ENCODE peak calls at places on chromosomes 6 and 20, in ten cellular contexts. O, W, G, Z, K, D, P, Y, I and M are unnamed samples.

GRCh38 chr6:87815449-87815848 is 113.4 kb upstream of the AKIRIN2 start:
- DNase-seq in O (no peak), Z (no peak), P (no peak), W (no peak), I (no peak), Y (no peak), D (no peak), G (no peak), K (no peak), M (no peak)

GRCh38 chr20:32686530-32687179 is 12.9 kb upstream of the C20orf203 start:
- DNase-seq in Y (no peak), G (no peak), K (no peak), P (no peak), I (no peak), Z (no peak), O (no peak), D (no peak), W (no peak), M (no peak)

GRCh38 chr20:22429175-22430153 is 154.9 kb downstream of the FOXA2 start:
- DNase-seq in Z (no peak), I (no peak), D (no peak), W (no peak), G (no peak), K (no peak), Y (no peak), P (no peak), O (no peak), M (no peak)

GRCh38 chr20:13571662-13572061 is 67.1 kb downstream of the TASP1 start:
- DNase-seq in D (no peak), Z (no peak), Y (no peak), O (no peak), K (no peak), W (no peak), I (no peak), G (no peak), P (no peak), M (no peak)

GRCh38 chr20:19079536-19080299 is 132.7 kb upstream of the SLC24A3 start:
- DNase-seq in Y (no peak), P (no peak), O (no peak), I (peak), W (no peak), D (no peak), G (peak), K (no peak), Z (no peak), M (no peak)

GRCh38 chr6:41191569-41191968 is 9.4 kb downstream of the TREML2 start:
- DNase-seq in K (peak), Y (no peak), I (peak), Z (no peak), O (peak), G (peak), W (no peak), P (no peak), D (no peak), M (no peak)

GRCh38 chr6:42101186-42101657 is 41.2 kb downstream of the C6orf132 start:
- DNase-seq in Y (no peak), W (no peak), K (no peak), D (no peak), I (no peak), G (peak), O (no peak), P (no peak), Z (no peak), M (no peak)

GRCh38 chr6:133504761-133505160 is 263.6 kb downstream of the EYA4 start:
- DNase-seq in K (no peak), Y (no peak), D (no peak), G (no peak), P (peak), I (peak), W (no peak), O (no peak), Z (no peak), M (no peak)

GRCh38 chr20:11905460-11906150 is 12.1 kb upstream of the BTBD3 start:
- DNase-seq in G (no peak), P (no peak), Z (no peak), Y (no peak), W (no peak), O (no peak), K (peak), D (no peak), I (no peak), M (no peak)

GRCh38 chr6:106470811-106471210 is 110.3 kb downstream of the CRYBG1 start:
- DNase-seq in I (no peak), O (no peak), P (no peak), G (no peak), Y (no peak), Z (no peak), K (no peak), D (no peak), W (no peak), M (no peak)

GRCh38 chr6:2522521-2522920 is 228.2 kb downstream of the MYLK4 start:
- DNase-seq in G (peak), Y (no peak), Z (no peak), I (peak), K (no peak), D (no peak), P (peak), W (no peak), O (no peak), M (no peak)

GRCh38 chr20:9015984-9016324 is 52.9 kb upstream of the PLCB4 start:
- DNase-seq in O (no peak), D (no peak), K (peak), Y (no peak), G (peak), Z (no peak), P (no peak), W (no peak), I (peak), M (no peak)

GRCh38 chr20:34907616-34908469 is 31.4 kb downstream of the ACSS2 start:
- DNase-seq in D (peak), Y (no peak), W (no peak), K (peak), Z (peak), P (peak), G (peak), O (no peak), I (peak), M (no peak)

GRCh38 chr6:166206066-166206465 is 38.4 kb upstream of the TBXT start:
- DNase-seq in W (no peak), P (no peak), D (no peak), G (peak), Z (no peak), O (no peak), I (peak), Y (no peak), K (no peak), M (no peak)

GRCh38 chr6:170020041-170020583 is 268.7 kb downstream of the ERMARD start:
- DNase-seq in I (no peak), O (no peak), P (peak), W (no peak), D (no peak), G (peak), Z (no peak), Y (no peak), K (no peak), M (no peak)

GRCh38 chr20:61924211-61924857 is 141.3 kb downstream of the TAF4 start:
- DNase-seq in Y (no peak), P (no peak), O (no peak), Z (no peak), G (no peak), K (no peak), D (no peak), W (no peak), I (no peak), M (no peak)

GRCh38 chr6:168164462-168165061 is 85.5 kb upstream of the FRMD1 start:
- DNase-seq in W (no peak), K (no peak), P (no peak), Z (no peak), Y (no peak), G (no peak), O (no peak), I (no peak), D (no peak), M (peak)

GRCh38 chr20:24421071-24421470 is 48.4 kb upstream of the SYNDIG1 start:
- DNase-seq in K (no peak), G (no peak), W (no peak), O (no peak), P (no peak), Y (no peak), D (no peak), Z (no peak), I (no peak), M (no peak)

GRCh38 chr6:139159016-139159415 is 24.1 kb downstream of the HECA start:
- DNase-seq in K (no peak), Z (no peak), Y (no peak), I (peak), P (no peak), G (peak), W (no peak), O (no peak), D (no peak), M (no peak)

GRCh38 chr6:31901953-31902643 is at the start of gene ZBTB12:
- DNase-seq in Y (peak), K (peak), D (peak), I (peak), Z (peak), G (peak), W (peak), P (peak), O (peak), M (peak)

GRCh38 chr6:35343092-35343834 is 905 bp downstream of the PPARD start:
- DNase-seq in W (no peak), G (peak), D (peak), K (no peak), P (peak), O (peak), I (peak), Y (no peak), Z (no peak), M (no peak)

GRCh38 chr6:83708970-83709747 is at the start of gene SNAP91:
- DNase-seq in P (no peak), Y (no peak), D (peak), I (no peak), Z (no peak), G (no peak), O (peak), K (peak), W (peak), M (peak)

GRCh38 chr6:52189974-52190373 is 3.8 kb downstream of the IL17A start:
- DNase-seq in P (no peak), G (no peak), Y (no peak), D (no peak), O (no peak), Z (no peak), W (no peak), K (no peak), I (no peak), M (no peak)

GRCh38 chr6:110741517-110741916 is 73.8 kb downstream of the CDK19 start:
- DNase-seq in W (no peak), D (no peak), O (no peak), G (no peak), K (no peak), I (no peak), Y (no peak), P (no peak), Z (no peak), M (no peak)

GRCh38 chr6:136723780-136724179 is 68.5 kb downstream of the MAP3K5 start:
- DNase-seq in P (no peak), W (no peak), K (no peak), Z (no peak), G (no peak), O (peak), I (no peak), Y (peak), D (no peak), M (no peak)

GRCh38 chr6:158207452-158207788 is 39.3 kb downstream of the GTF2H5 start:
- DNase-seq in Y (peak), G (no peak), O (peak), I (peak), W (no peak), D (no peak), P (peak), Z (no peak), K (no peak), M (no peak)

GRCh38 chr20:17480696-17481095 is 50.5 kb downstream of the BFSP1 start:
- DNase-seq in P (no peak), D (no peak), Z (no peak), W (no peak), O (no peak), I (no peak), G (no peak), Y (no peak), K (no peak), M (no peak)

GRCh38 chr6:125794342-125795137 is 3.8 kb downstream of the NCOA7 start:
- DNase-seq in W (no peak), D (no peak), O (no peak), Y (no peak), P (no peak), Z (no peak), I (peak), K (no peak), G (peak), M (no peak)

GRCh38 chr6:74001091-74001490 is 305.1 kb downstream of the CD109 start:
- DNase-seq in K (no peak), Z (no peak), P (no peak), G (no peak), D (no peak), O (no peak), Y (no peak), W (no peak), I (no peak), M (no peak)

GRCh38 chr6:79574636-79575035 is 37.4 kb upstream of the LCA5 start:
- DNase-seq in Y (no peak), W (no peak), I (peak), D (no peak), O (no peak), Z (peak), G (peak), P (peak), K (no peak), M (no peak)

GRCh38 chr20:21033817-21034216 is 72.3 kb downstream of the LINC00237 start:
- DNase-seq in P (no peak), K (no peak), D (no peak), G (no peak), W (no peak), O (no peak), Z (no peak), Y (no peak), I (no peak), M (no peak)

GRCh38 chr20:64176548-64177419 is 12.5 kb downstream of the MYT1 start:
- DNase-seq in Z (no peak), K (no peak), O (no peak), G (no peak), D (no peak), P (no peak), Y (no peak), I (no peak), W (no peak), M (no peak)

GRCh38 chr6:33424855-33425667 is 5.2 kb downstream of the SYNGAP1 start:
- DNase-seq in K (peak), G (no peak), D (no peak), P (no peak), Z (no peak), Y (no peak), I (no peak), W (no peak), O (no peak), M (no peak)

GRCh38 chr20:53581444-53582311 is 12.0 kb downstream of the ZNF217 start:
- DNase-seq in I (no peak), Y (peak), K (no peak), G (no peak), P (no peak), Z (no peak), D (no peak), W (no peak), O (peak), M (no peak)

GRCh38 chr6:44022296-44022661 is 105.0 kb downstream of the MRPL14 start:
- DNase-seq in Y (no peak), P (peak), O (no peak), G (peak), Z (no peak), K (no peak), I (peak), D (no peak), W (no peak), M (no peak)

GRCh38 chr20:45833883-45834796 is 541 bp downstream of the SNX21 start:
- DNase-seq in G (peak), D (peak), P (peak), I (peak), K (peak), W (peak), O (peak), Y (no peak), Z (no peak), M (peak)

GRCh38 chr6:7624781-7625710 is 35.0 kb downstream of the SNRNP48 start:
- DNase-seq in I (no peak), K (peak), W (no peak), P (no peak), D (no peak), Y (no peak), O (no peak), G (no peak), Z (no peak), M (no peak)

DNA sequence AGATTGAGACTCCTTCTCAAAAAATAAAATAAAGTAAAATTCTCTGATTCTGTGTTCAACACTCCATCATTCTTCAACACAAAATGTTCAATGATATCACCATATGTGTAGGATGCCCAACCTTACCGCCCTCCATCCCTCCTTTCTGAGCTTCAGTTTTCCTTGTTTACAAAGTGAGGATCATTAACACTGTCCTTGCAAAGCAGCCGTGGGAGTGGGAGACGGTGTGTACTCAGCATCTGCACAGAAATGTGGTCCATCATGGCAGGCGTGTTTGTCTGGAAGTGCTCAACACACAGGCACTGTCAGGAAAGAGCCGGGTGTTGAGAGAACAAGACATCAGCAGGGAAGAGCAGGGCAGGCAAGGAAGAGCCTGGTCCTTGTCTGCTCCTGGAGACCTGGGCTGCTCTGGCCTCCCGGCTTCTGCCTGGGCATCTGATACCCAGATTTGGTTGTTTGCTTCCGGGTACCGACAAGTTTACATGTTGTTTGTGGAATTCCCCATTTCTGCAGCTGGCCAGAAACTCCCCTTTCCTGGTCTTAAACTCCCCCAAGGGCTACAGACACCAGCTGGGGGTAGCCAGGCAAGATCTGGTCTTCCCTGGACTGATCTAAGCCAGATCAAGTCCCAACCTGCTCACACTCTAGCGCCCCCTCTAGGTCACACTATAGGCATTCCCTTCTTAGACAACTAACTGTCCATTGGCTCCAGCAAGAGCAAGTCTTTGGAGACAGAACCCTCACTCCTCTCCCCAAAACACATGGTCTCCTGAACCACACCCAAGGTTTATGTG is 26.7 kb upstream of the TTPAL start:
- DNase-seq in G (peak), D (peak), W (no peak), K (peak), O (peak), I (peak), Y (peak), P (no peak), Z (no peak), M (no peak)
- TF ChIP-seq CTCF in G (peak), D (no peak), W (peak), K (peak), O (peak), I (peak), Y (peak), P (peak), Z (peak), M (peak)

DNA sequence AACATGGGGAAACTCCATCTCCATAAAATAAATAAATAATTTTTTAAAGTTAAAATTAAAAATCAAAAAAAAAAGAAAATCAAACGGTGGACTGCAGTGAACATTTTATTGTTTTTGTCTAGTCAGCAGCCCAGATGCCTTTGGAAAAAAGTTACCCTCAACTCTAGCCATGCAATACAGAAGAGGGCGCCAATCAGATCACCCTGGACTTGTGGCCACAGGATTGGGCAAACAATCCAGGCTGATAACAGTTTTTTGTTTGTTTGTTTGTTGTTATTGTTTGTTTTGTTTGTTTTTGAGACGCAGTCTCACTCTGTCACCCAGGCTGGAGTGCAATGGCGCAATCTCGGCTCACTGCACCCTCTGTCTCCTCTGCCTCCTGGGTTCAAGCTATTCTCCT is 30.5 kb upstream of the NELFCD start:
- DNase-seq in I (no peak), Z (no peak), P (no peak), K (no peak), O (no peak), D (no peak), Y (no peak), W (no peak), G (no peak), M (no peak)
- TF ChIP-seq CTCF in I (no peak), Z (no peak), P (no peak), K (peak), O (no peak), D (no peak), Y (peak), W (no peak), G (no peak), M (no peak)

GRCh38 chr6:17588011-17588410 is 12.1 kb upstream of the FAM8A1 start:
- DNase-seq in P (no peak), G (no peak), I (no peak), Y (no peak), Z (no peak), O (no peak), W (no peak), D (no peak), K (no peak), M (no peak)

GRCh38 chr6:17583811-17584210 is 16.3 kb upstream of the FAM8A1 start:
- DNase-seq in I (peak), G (peak), W (no peak), P (no peak), O (peak), K (no peak), D (no peak), Z (peak), Y (no peak), M (no peak)

GRCh38 chr6:17584241-17584803 is 15.8 kb upstream of the FAM8A1 start:
- DNase-seq in W (no peak), Y (no peak), I (peak), K (peak), D (peak), Z (peak), O (no peak), P (peak), G (peak), M (no peak)

GRCh38 chr6:17589402-17590116 is 10.5 kb upstream of the FAM8A1 start:
- DNase-seq in I (peak), W (no peak), P (peak), Z (peak), D (no peak), G (peak), K (peak), O (no peak), Y (no peak), M (no peak)

GRCh38 chr6:17585766-17586502 is 14.2 kb upstream of the FAM8A1 start:
- DNase-seq in O (no peak), I (no peak), W (no peak), P (no peak), Z (no peak), K (peak), Y (no peak), G (no peak), D (no peak), M (no peak)
- TF ChIP-seq CTCF in O (peak), I (peak), W (peak), P (peak), Z (no peak), K (peak), Y (peak), G (no peak), D (no peak), M (peak)

GRCh38 chr6:1477432-1478090 is 88.2 kb downstream of the FOXF2 start:
- DNase-seq in W (no peak), G (peak), P (peak), O (no peak), Y (no peak), D (no peak), K (no peak), I (peak), Z (no peak), M (no peak)
- TF ChIP-seq CTCF in W (no peak), G (peak), P (no peak), O (no peak), Y (no peak), D (no peak), K (no peak), I (no peak), Z (peak), M (no peak)

DNA sequence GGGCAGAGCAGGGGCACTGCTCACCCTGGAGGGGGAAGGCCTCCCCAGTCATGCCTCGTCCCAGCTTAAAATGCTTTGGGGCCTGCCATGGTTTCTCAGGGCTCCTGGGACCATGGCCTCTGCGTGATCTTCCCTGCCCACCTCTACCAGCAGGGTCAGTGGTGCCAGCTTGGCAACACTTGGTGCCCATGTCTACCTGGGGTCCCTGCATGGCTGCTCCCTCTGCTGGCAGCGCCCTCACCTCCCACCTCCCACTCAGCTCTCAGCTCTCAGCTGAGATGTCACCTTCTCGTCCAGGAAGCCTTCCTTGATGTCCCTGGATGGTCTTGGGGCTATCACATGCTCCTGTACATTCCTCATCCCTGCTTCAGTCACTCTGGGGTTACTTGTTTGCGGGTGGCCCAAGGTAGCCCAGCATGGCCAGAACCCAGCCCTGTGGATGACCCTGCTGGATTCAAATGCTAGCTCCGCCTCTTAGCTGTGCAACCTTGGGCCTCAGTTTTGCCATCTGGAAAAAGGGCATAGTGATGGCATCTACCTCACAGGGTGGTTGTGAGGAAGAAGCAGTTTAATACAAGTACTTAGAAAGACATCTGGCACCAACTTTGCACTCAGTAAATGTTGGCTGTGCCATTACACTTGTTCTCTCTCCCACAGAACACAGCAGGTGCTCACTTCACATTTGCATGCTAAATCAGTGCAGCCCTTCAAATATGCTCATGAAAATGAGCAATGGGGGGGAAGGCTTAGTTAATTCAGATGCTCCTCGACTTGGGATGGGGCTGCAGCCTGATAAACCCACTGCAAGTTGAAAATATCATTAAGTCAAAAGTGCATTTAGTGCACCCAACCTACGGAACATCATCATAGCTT is 53.5 kb upstream of the PTPN1 start:
- DNase-seq in D (no peak), I (no peak), W (no peak), K (no peak), Z (no peak), Y (no peak), G (no peak), O (peak), P (no peak), M (no peak)
- TF ChIP-seq CTCF in D (peak), I (peak), W (peak), K (peak), Z (peak), Y (peak), G (no peak), O (peak), P (peak), M (no peak)